ENCODE peak calls at places on chromosomes 4 and X, in ten cellular contexts. One of them, this sample, is unnamed.

GRCh38 chr4:111991163-111991562 is 154.1 kb upstream of the FAM241A start:
- DNase-seq in A549: no peak
- DNase-seq in Peyer's patch: no peak
- DNase-seq in GM12865: peak; percentile 61
- DNase-seq in astrocyte of the cerebellum: no peak
- DNase-seq in HCT116: no peak
- DNase-seq in brain microvascular endothelial cell: no peak
- DNase-seq in CD4-positive, alpha-beta T cell: no peak
- DNase-seq in AG09309: no peak
- DNase-seq in GM20000: peak; percentile 39
- DNase-seq in this sample: no peak

GRCh38 chrX:44954562-44954961 is 81.6 kb downstream of the KDM6A start:
- DNase-seq in A549: no peak
- DNase-seq in Peyer's patch: no peak
- DNase-seq in GM12865: no peak
- DNase-seq in astrocyte of the cerebellum: no peak
- DNase-seq in HCT116: no peak
- DNase-seq in brain microvascular endothelial cell: no peak
- DNase-seq in CD4-positive, alpha-beta T cell: no peak
- DNase-seq in AG09309: no peak
- DNase-seq in GM20000: no peak
- DNase-seq in this sample: no peak

GRCh38 chr4:148216321-148216720 is 225.9 kb downstream of the NR3C2 start:
- DNase-seq in A549: no peak
- DNase-seq in Peyer's patch: no peak
- DNase-seq in GM12865: no peak
- DNase-seq in astrocyte of the cerebellum: no peak
- DNase-seq in HCT116: no peak
- DNase-seq in brain microvascular endothelial cell: no peak
- DNase-seq in CD4-positive, alpha-beta T cell: no peak
- DNase-seq in AG09309: no peak
- DNase-seq in GM20000: no peak
- DNase-seq in this sample: no peak

GRCh38 chrX:120697053-120697452 is 67.2 kb upstream of the C1GALT1C1 start:
- DNase-seq in A549: no peak
- DNase-seq in Peyer's patch: no peak
- DNase-seq in GM12865: peak; percentile 79
- DNase-seq in astrocyte of the cerebellum: no peak
- DNase-seq in HCT116: no peak
- DNase-seq in brain microvascular endothelial cell: no peak
- DNase-seq in CD4-positive, alpha-beta T cell: peak; percentile 29
- DNase-seq in AG09309: no peak
- DNase-seq in GM20000: peak; percentile 5
- DNase-seq in this sample: no peak

GRCh38 chr4:177251237-177251636 is 58.4 kb upstream of the NEIL3 start:
- DNase-seq in A549: no peak
- DNase-seq in Peyer's patch: no peak
- DNase-seq in GM12865: no peak
- DNase-seq in astrocyte of the cerebellum: no peak
- DNase-seq in HCT116: no peak
- DNase-seq in brain microvascular endothelial cell: no peak
- DNase-seq in CD4-positive, alpha-beta T cell: no peak
- DNase-seq in AG09309: no peak
- DNase-seq in GM20000: no peak
- DNase-seq in this sample: no peak

GRCh38 chrX:39629001-39629400 is 468.8 kb downstream of the BCOR start:
- DNase-seq in A549: no peak
- DNase-seq in Peyer's patch: no peak
- DNase-seq in GM12865: no peak
- DNase-seq in astrocyte of the cerebellum: no peak
- DNase-seq in HCT116: no peak
- DNase-seq in brain microvascular endothelial cell: no peak
- DNase-seq in CD4-positive, alpha-beta T cell: no peak
- DNase-seq in AG09309: no peak
- DNase-seq in GM20000: no peak
- DNase-seq in this sample: no peak

GRCh38 chrX:74179071-74179470 is 124.9 kb upstream of the ZCCHC13 start:
- DNase-seq in A549: no peak
- DNase-seq in Peyer's patch: no peak
- DNase-seq in GM12865: no peak
- DNase-seq in astrocyte of the cerebellum: peak; percentile 28
- DNase-seq in HCT116: no peak
- DNase-seq in brain microvascular endothelial cell: no peak
- DNase-seq in CD4-positive, alpha-beta T cell: no peak
- DNase-seq in AG09309: peak; percentile 16
- DNase-seq in GM20000: no peak
- DNase-seq in this sample: no peak

GRCh38 chrX:22136711-22137110 is 104.6 kb downstream of the PHEX start:
- DNase-seq in A549: no peak
- DNase-seq in Peyer's patch: no peak
- DNase-seq in GM12865: no peak
- DNase-seq in astrocyte of the cerebellum: no peak
- DNase-seq in HCT116: no peak
- DNase-seq in brain microvascular endothelial cell: no peak
- DNase-seq in CD4-positive, alpha-beta T cell: no peak
- DNase-seq in AG09309: no peak
- DNase-seq in GM20000: no peak
- DNase-seq in this sample: no peak

GRCh38 chr4:108192056-108192455 is 23.3 kb upstream of the LEF1 start:
- DNase-seq in A549: no peak
- DNase-seq in Peyer's patch: no peak
- DNase-seq in GM12865: no peak
- DNase-seq in astrocyte of the cerebellum: no peak
- DNase-seq in HCT116: no peak
- DNase-seq in brain microvascular endothelial cell: no peak
- DNase-seq in CD4-positive, alpha-beta T cell: no peak
- DNase-seq in AG09309: no peak
- DNase-seq in GM20000: no peak
- DNase-seq in this sample: no peak

GRCh38 chr4:115054836-115055235 is 58.6 kb downstream of the NDST4 start:
- DNase-seq in A549: no peak
- DNase-seq in Peyer's patch: no peak
- DNase-seq in GM12865: peak; percentile 37
- DNase-seq in astrocyte of the cerebellum: no peak
- DNase-seq in HCT116: no peak
- DNase-seq in brain microvascular endothelial cell: no peak
- DNase-seq in CD4-positive, alpha-beta T cell: no peak
- DNase-seq in AG09309: no peak
- DNase-seq in GM20000: no peak
- DNase-seq in this sample: no peak
- TF ChIP-seq CTCF in A549: no peak
- TF ChIP-seq CTCF in Peyer's patch: no peak
- TF ChIP-seq CTCF in GM12865: peak; percentile 15
- TF ChIP-seq CTCF in astrocyte of the cerebellum: peak; percentile 32
- TF ChIP-seq CTCF in HCT116: no peak
- TF ChIP-seq CTCF in brain microvascular endothelial cell: peak; percentile 51
- TF ChIP-seq CTCF in CD4-positive, alpha-beta T cell: no peak
- TF ChIP-seq CTCF in AG09309: no peak
- TF ChIP-seq CTCF in GM20000: no peak
- TF ChIP-seq CTCF in this sample: no peak

GRCh38 chrX:48156014-48156413 is 25.6 kb downstream of the SPACA5B start:
- DNase-seq in A549: no peak
- DNase-seq in Peyer's patch: no peak
- DNase-seq in GM12865: no peak
- DNase-seq in astrocyte of the cerebellum: no peak
- DNase-seq in HCT116: no peak
- DNase-seq in brain microvascular endothelial cell: no peak
- DNase-seq in CD4-positive, alpha-beta T cell: no peak
- DNase-seq in AG09309: no peak
- DNase-seq in GM20000: no peak
- DNase-seq in this sample: no peak
- TF ChIP-seq CTCF in A549: no peak
- TF ChIP-seq CTCF in Peyer's patch: no peak
- TF ChIP-seq CTCF in GM12865: no peak
- TF ChIP-seq CTCF in astrocyte of the cerebellum: no peak
- TF ChIP-seq CTCF in HCT116: no peak
- TF ChIP-seq CTCF in brain microvascular endothelial cell: no peak
- TF ChIP-seq CTCF in CD4-positive, alpha-beta T cell: no peak
- TF ChIP-seq CTCF in AG09309: no peak
- TF ChIP-seq CTCF in GM20000: no peak
- TF ChIP-seq CTCF in this sample: no peak

GRCh38 chr4:8306511-8307021 is 37.0 kb downstream of the HTRA3 start:
- DNase-seq in A549: no peak
- DNase-seq in Peyer's patch: peak; percentile 37
- DNase-seq in GM12865: no peak
- DNase-seq in astrocyte of the cerebellum: no peak
- DNase-seq in HCT116: no peak
- DNase-seq in brain microvascular endothelial cell: no peak
- DNase-seq in CD4-positive, alpha-beta T cell: no peak
- DNase-seq in AG09309: no peak
- DNase-seq in GM20000: no peak
- DNase-seq in this sample: no peak
- TF ChIP-seq CTCF in A549: no peak
- TF ChIP-seq CTCF in Peyer's patch: no peak
- TF ChIP-seq CTCF in GM12865: no peak
- TF ChIP-seq CTCF in astrocyte of the cerebellum: no peak
- TF ChIP-seq CTCF in HCT116: no peak
- TF ChIP-seq CTCF in brain microvascular endothelial cell: peak; percentile 10
- TF ChIP-seq CTCF in CD4-positive, alpha-beta T cell: no peak
- TF ChIP-seq CTCF in AG09309: no peak
- TF ChIP-seq CTCF in GM20000: no peak
- TF ChIP-seq CTCF in this sample: no peak

DNA sequence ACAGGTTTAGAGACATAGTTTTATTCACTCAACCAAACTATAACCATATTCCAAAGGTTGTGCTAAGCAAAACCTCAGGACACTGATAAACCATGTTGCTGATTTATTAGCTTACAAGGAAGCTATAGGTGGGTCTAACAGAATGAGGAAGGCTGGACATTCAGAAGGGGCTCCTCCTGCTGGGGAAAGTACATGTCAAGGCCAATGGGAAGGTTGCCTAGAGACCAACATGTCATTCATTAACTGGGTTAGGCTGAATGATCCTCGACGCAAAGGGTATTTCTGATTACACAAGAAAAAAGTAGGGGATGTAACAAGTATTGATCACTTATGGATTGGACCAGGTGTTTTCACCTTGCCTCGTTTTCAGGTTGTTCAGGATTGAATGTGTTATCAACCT is 30.3 kb downstream of the SLC10A6 start:
- DNase-seq in A549: no peak
- DNase-seq in Peyer's patch: no peak
- DNase-seq in GM12865: peak; percentile 17
- DNase-seq in astrocyte of the cerebellum: no peak
- DNase-seq in HCT116: no peak
- DNase-seq in brain microvascular endothelial cell: no peak
- DNase-seq in CD4-positive, alpha-beta T cell: no peak
- DNase-seq in AG09309: no peak
- DNase-seq in GM20000: no peak
- DNase-seq in this sample: no peak
- TF ChIP-seq CTCF in A549: no peak
- TF ChIP-seq CTCF in Peyer's patch: no peak
- TF ChIP-seq CTCF in GM12865: no peak
- TF ChIP-seq CTCF in astrocyte of the cerebellum: no peak
- TF ChIP-seq CTCF in HCT116: peak; percentile 6
- TF ChIP-seq CTCF in brain microvascular endothelial cell: no peak
- TF ChIP-seq CTCF in CD4-positive, alpha-beta T cell: no peak
- TF ChIP-seq CTCF in AG09309: no peak
- TF ChIP-seq CTCF in GM20000: no peak
- TF ChIP-seq CTCF in this sample: no peak

GRCh38 chrX:57135287-57135686 is 1.9 kb downstream of the SPIN2A start:
- DNase-seq in A549: no peak
- DNase-seq in Peyer's patch: no peak
- DNase-seq in GM12865: no peak
- DNase-seq in astrocyte of the cerebellum: no peak
- DNase-seq in HCT116: no peak
- DNase-seq in brain microvascular endothelial cell: no peak
- DNase-seq in CD4-positive, alpha-beta T cell: no peak
- DNase-seq in AG09309: no peak
- DNase-seq in GM20000: no peak
- DNase-seq in this sample: no peak
- TF ChIP-seq CTCF in A549: no peak
- TF ChIP-seq CTCF in Peyer's patch: no peak
- TF ChIP-seq CTCF in GM12865: no peak
- TF ChIP-seq CTCF in astrocyte of the cerebellum: no peak
- TF ChIP-seq CTCF in HCT116: no peak
- TF ChIP-seq CTCF in brain microvascular endothelial cell: no peak
- TF ChIP-seq CTCF in CD4-positive, alpha-beta T cell: no peak
- TF ChIP-seq CTCF in AG09309: no peak
- TF ChIP-seq CTCF in GM20000: no peak
- TF ChIP-seq CTCF in this sample: no peak

GRCh38 chr4:76741663-76742020 is 156.3 kb downstream of the SOWAHB start:
- DNase-seq in A549: no peak
- DNase-seq in Peyer's patch: no peak
- DNase-seq in GM12865: no peak
- DNase-seq in astrocyte of the cerebellum: no peak
- DNase-seq in HCT116: no peak
- DNase-seq in brain microvascular endothelial cell: no peak
- DNase-seq in CD4-positive, alpha-beta T cell: no peak
- DNase-seq in AG09309: no peak
- DNase-seq in GM20000: no peak
- DNase-seq in this sample: no peak

GRCh38 chr4:76747613-76748012 is 150.3 kb downstream of the SOWAHB start:
- DNase-seq in A549: no peak
- DNase-seq in Peyer's patch: no peak
- DNase-seq in GM12865: no peak
- DNase-seq in astrocyte of the cerebellum: no peak
- DNase-seq in HCT116: no peak
- DNase-seq in brain microvascular endothelial cell: no peak
- DNase-seq in CD4-positive, alpha-beta T cell: no peak
- DNase-seq in AG09309: no peak
- DNase-seq in GM20000: no peak
- DNase-seq in this sample: no peak

GRCh38 chr4:76744253-76744921 is 153.6 kb downstream of the SOWAHB start:
- DNase-seq in A549: no peak
- DNase-seq in Peyer's patch: no peak
- DNase-seq in GM12865: no peak
- DNase-seq in astrocyte of the cerebellum: no peak
- DNase-seq in HCT116: no peak
- DNase-seq in brain microvascular endothelial cell: peak; percentile 61
- DNase-seq in CD4-positive, alpha-beta T cell: no peak
- DNase-seq in AG09309: no peak
- DNase-seq in GM20000: no peak
- DNase-seq in this sample: no peak

GRCh38 chr4:76748649-76749048 is 149.3 kb downstream of the SOWAHB start:
- DNase-seq in A549: peak; percentile 13
- DNase-seq in Peyer's patch: peak; percentile 60
- DNase-seq in GM12865: peak; percentile 75
- DNase-seq in astrocyte of the cerebellum: no peak
- DNase-seq in HCT116: no peak
- DNase-seq in brain microvascular endothelial cell: peak; percentile 36
- DNase-seq in CD4-positive, alpha-beta T cell: no peak
- DNase-seq in AG09309: no peak
- DNase-seq in GM20000: peak; percentile 43
- DNase-seq in this sample: no peak

DNA sequence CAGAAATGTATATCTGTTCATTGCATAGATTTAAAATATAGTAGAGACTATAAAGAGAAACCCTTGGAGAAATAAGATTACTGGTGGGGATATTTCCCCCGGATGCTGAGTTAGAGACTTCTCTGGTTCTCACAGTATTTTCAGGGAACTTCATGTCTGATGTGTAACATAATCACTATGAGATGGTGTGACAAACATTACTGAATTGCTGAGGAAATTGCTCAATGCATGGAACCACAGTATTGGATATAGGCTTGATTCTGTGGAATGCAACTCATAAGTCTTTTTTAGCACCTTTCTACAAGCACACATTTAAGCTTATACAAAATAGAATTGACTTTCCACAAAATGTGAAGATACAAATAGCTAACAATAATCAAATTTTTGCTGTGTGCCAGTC is 152.7 kb downstream of the SOWAHB start:
- DNase-seq in A549: no peak
- DNase-seq in Peyer's patch: no peak
- DNase-seq in GM12865: no peak
- DNase-seq in astrocyte of the cerebellum: no peak
- DNase-seq in HCT116: no peak
- DNase-seq in brain microvascular endothelial cell: no peak
- DNase-seq in CD4-positive, alpha-beta T cell: no peak
- DNase-seq in AG09309: no peak
- DNase-seq in GM20000: no peak
- DNase-seq in this sample: no peak
- TF ChIP-seq CTCF in A549: no peak
- TF ChIP-seq CTCF in Peyer's patch: no peak
- TF ChIP-seq CTCF in GM12865: no peak
- TF ChIP-seq CTCF in astrocyte of the cerebellum: no peak
- TF ChIP-seq CTCF in HCT116: no peak
- TF ChIP-seq CTCF in brain microvascular endothelial cell: no peak
- TF ChIP-seq CTCF in CD4-positive, alpha-beta T cell: no peak
- TF ChIP-seq CTCF in AG09309: no peak
- TF ChIP-seq CTCF in GM20000: no peak
- TF ChIP-seq CTCF in this sample: no peak

This sample was measured in activated B cell treated with CpG ODN at 0.5 μM for 24 hours.